ENCODE peak calls at places on chromosome 11, in ten cellular contexts. L, U, C, S, E, K, A, P, J and F are unnamed samples.

GRCh38 chr11:128244896-128245295 is 342.5 kb downstream of the ETS1 start:
- DNase-seq in P (no peak), A (no peak), L (no peak), J (no peak), E (no peak), U (no peak), C (no peak), K (no peak), S (no peak), F (no peak)

GRCh38 chr11:28674432-28675076 is 566.4 kb downstream of the METTL15 start:
- DNase-seq in L (no peak), E (no peak), U (no peak), C (no peak), K (no peak), A (peak), P (peak), S (no peak), J (no peak), F (no peak)

GRCh38 chr11:78562398-78562797 is 12.3 kb downstream of the NARS2 start:
- DNase-seq in U (no peak), S (no peak), C (no peak), E (no peak), A (no peak), P (no peak), K (no peak), L (no peak), J (no peak), F (no peak)

GRCh38 chr11:72836111-72836510 is 21.9 kb downstream of the ATG16L2 start:
- DNase-seq in C (no peak), P (no peak), J (no peak), U (no peak), L (no peak), E (no peak), K (no peak), S (no peak), A (no peak), F (no peak)

GRCh38 chr11:18757742-18758294 is 31.8 kb upstream of the IGSF22 start:
- DNase-seq in U (no peak), J (no peak), K (no peak), A (no peak), E (no peak), S (no peak), P (no peak), C (no peak), L (no peak), F (no peak)

GRCh38 chr11:69003301-69003865 is 9.7 kb downstream of the MRGPRF start:
- DNase-seq in P (no peak), K (no peak), C (peak), S (no peak), L (no peak), E (peak), A (no peak), J (peak), U (no peak), F (no peak)

GRCh38 chr11:20065040-20065805 is 95.1 kb downstream of the DBX1 start:
- DNase-seq in P (no peak), K (no peak), L (no peak), A (no peak), S (no peak), U (no peak), J (no peak), C (no peak), E (no peak), F (no peak)

GRCh38 chr11:122155765-122156527 is 39.9 kb upstream of the BLID start:
- DNase-seq in C (no peak), L (no peak), E (no peak), J (no peak), U (no peak), S (no peak), K (no peak), P (peak), A (no peak), F (no peak)

GRCh38 chr11:132220464-132220863 is 850.0 kb downstream of the NTM start:
- DNase-seq in L (no peak), K (no peak), J (no peak), P (no peak), C (no peak), A (no peak), E (no peak), S (no peak), U (no peak), F (no peak)

GRCh38 chr11:61377461-61378160 is 14.8 kb upstream of the TMEM216 start:
- DNase-seq in J (no peak), A (no peak), P (no peak), K (no peak), E (no peak), L (no peak), C (no peak), S (no peak), U (no peak), F (no peak)

GRCh38 chr11:100472727-100473389 is 214.2 kb upstream of the ARHGAP42 start:
- DNase-seq in S (no peak), K (no peak), U (no peak), C (no peak), A (no peak), L (no peak), E (no peak), P (no peak), J (no peak), F (no peak)